ENCODE peak calls at places on chromosome 20, in five cellular contexts. H, U, F, Y and Q are unnamed samples.

GRCh38 chr20:33733654-33734576 is 2.1 kb downstream of the ZNF341 start:
- DNase-seq in H (peak), U (peak), F (peak), Y (peak), Q (no peak)

GRCh38 chr20:32473231-32474008 is 111.7 kb downstream of the NOL4L start:
- DNase-seq in H (peak), U (no peak), F (no peak), Y (no peak), Q (no peak)

GRCh38 chr20:58746551-58747399 is 54.2 kb downstream of the NPEPL1 start:
- DNase-seq in H (no peak), U (no peak), F (no peak), Y (no peak), Q (no peak)

GRCh38 chr20:59785118-59785959 is 148.1 kb downstream of the SYCP2 start:
- DNase-seq in H (no peak), U (no peak), F (no peak), Y (no peak), Q (no peak)

GRCh38 chr20:3818155-3819151 is 1.9 kb upstream of the AP5S1 start:
- DNase-seq in H (peak), U (peak), F (peak), Y (peak), Q (peak)

GRCh38 chr20:54152227-54153040 is 21.4 kb downstream of the CYP24A1 start:
- DNase-seq in H (no peak), U (no peak), F (no peak), Y (no peak), Q (no peak)

GRCh38 chr20:47481330-47482216 is 20.1 kb upstream of the NCOA3 start:
- DNase-seq in H (no peak), U (no peak), F (no peak), Y (no peak), Q (no peak)

GRCh38 chr20:22652685-22653568 is 68.6 kb upstream of the FOXA2 start:
- DNase-seq in H (no peak), U (no peak), F (no peak), Y (no peak), Q (no peak)

GRCh38 chr20:3080939-3081388 is 3.6 kb downstream of the AVP start:
- DNase-seq in H (no peak), U (peak), F (no peak), Y (peak), Q (no peak)

GRCh38 chr20:44502968-44503367 is 18.9 kb downstream of the SERINC3 start:
- DNase-seq in H (no peak), U (no peak), F (no peak), Y (no peak), Q (no peak)

GRCh38 chr20:61719691-61720347 is 345.9 kb downstream of the TAF4 start:
- DNase-seq in H (no peak), U (no peak), F (no peak), Y (peak), Q (no peak)

GRCh38 chr20:47468290-47469050 is 33.2 kb upstream of the NCOA3 start:
- DNase-seq in H (no peak), U (no peak), F (no peak), Y (no peak), Q (no peak)

GRCh38 chr20:49385471-49385870 is 97.0 kb downstream of the KCNB1 start:
- DNase-seq in H (peak), U (peak), F (peak), Y (no peak), Q (peak)

GRCh38 chr20:17725094-17725835 is 25.5 kb downstream of the BANF2 start:
- DNase-seq in H (no peak), U (no peak), F (no peak), Y (no peak), Q (peak)

GRCh38 chr20:60170116-60170515 is 211.9 kb downstream of the CDH26 start:
- DNase-seq in H (no peak), U (no peak), F (no peak), Y (no peak), Q (no peak)

GRCh38 chr20:25376886-25377285 is 13.7 kb downstream of the ABHD12 start:
- DNase-seq in H (no peak), U (no peak), F (no peak), Y (no peak), Q (no peak)

GRCh38 chr20:63968928-63969760 is 586 bp downstream of the ZNF512B start:
- DNase-seq in H (peak), U (no peak), F (no peak), Y (no peak), Q (no peak)

GRCh38 chr20:37598611-37599342 is 71.1 kb upstream of the BLCAP start:
- DNase-seq in H (no peak), U (no peak), F (no peak), Y (no peak), Q (no peak)

GRCh38 chr20:36447101-36447500 is 94.2 kb upstream of the MYL9 start:
- DNase-seq in H (peak), U (no peak), F (no peak), Y (no peak), Q (no peak)

GRCh38 chr20:34637245-34638185 is 39.4 kb downstream of the PIGU start:
- DNase-seq in H (no peak), U (peak), F (peak), Y (peak), Q (no peak)

GRCh38 chr20:63552481-63553249 is 1.3 kb upstream of the FNDC11 start:
- DNase-seq in H (no peak), U (peak), F (no peak), Y (no peak), Q (no peak)

GRCh38 chr20:2109425-2110210 is 8.0 kb downstream of the STK35 start:
- DNase-seq in H (no peak), U (peak), F (peak), Y (no peak), Q (no peak)

GRCh38 chr20:3563548-3564177 is 92.8 kb downstream of the ATRN start:
- DNase-seq in H (peak), U (peak), F (peak), Y (peak), Q (peak)

GRCh38 chr20:3203315-3204123 is 963 bp downstream of the DDRGK1 start:
- DNase-seq in H (peak), U (peak), F (peak), Y (peak), Q (peak)

GRCh38 chr20:23266530-23267398 is 83.8 kb upstream of the NXT1 start:
- DNase-seq in H (no peak), U (no peak), F (no peak), Y (no peak), Q (no peak)

GRCh38 chr20:18488301-18488700 is 8.7 kb downstream of the RBBP9 start:
- DNase-seq in H (no peak), U (no peak), F (no peak), Y (no peak), Q (no peak)

GRCh38 chr20:24790746-24791283 is 158.3 kb upstream of the CST7 start:
- DNase-seq in H (no peak), U (no peak), F (no peak), Y (no peak), Q (no peak)

GRCh38 chr20:49557449-49557848 is 10.5 kb downstream of the PTGIS start:
- DNase-seq in H (no peak), U (peak), F (no peak), Y (no peak), Q (no peak)